ENCODE peak calls at places on chromosomes 16 and 17, in six cellular contexts. J is globus pallidus; C is stimulated activated CD8-positive, alpha-beta memory T cell treated with anti-CD3 and anti-CD28 coated beads, Interleukin-15, amount 100 ng/mL, for 48 hours; M is heart right ventricle; X is NCI-H1105; I is ELF-1. P is an unnamed sample.

GRCh38 chr17:16818821-16819683 is 129.0 kb downstream of the CCDC144A start:
- DNase-seq in X (no peak), J (no peak), C (no peak), M (no peak), I (no peak), P (no peak)

GRCh38 chr17:66655861-66656260 is 179.1 kb upstream of the CACNG5 start:
- DNase-seq in J (no peak), X (no peak), I (no peak), C (peak), M (no peak), P (no peak)

GRCh38 chr17:74116087-74116717 is 87.3 kb upstream of the RPL38 start:
- DNase-seq in C (no peak), M (no peak), X (no peak), J (no peak), I (no peak), P (no peak)

GRCh38 chr17:79760197-79760906 is 17.6 kb upstream of the CBX2 start:
- DNase-seq in M (no peak), J (no peak), X (no peak), C (no peak), I (no peak), P (no peak)

GRCh38 chr16:29898135-29898534 is 1.2 kb downstream of the SEZ6L2 start:
- DNase-seq in J (no peak), X (no peak), M (no peak), I (peak), C (no peak), P (no peak)

GRCh38 chr16:88681709-88682451 is 4.4 kb downstream of the SNAI3 start:
- DNase-seq in I (no peak), X (no peak), M (no peak), C (peak), J (peak), P (no peak)

GRCh38 chr16:65121870-65122723 is at the start of gene CDH11:
- DNase-seq in X (no peak), J (peak), M (peak), C (no peak), I (peak), P (peak)

GRCh38 chr17:77859411-77859810 is 99.1 kb upstream of the TNRC6C start:
- DNase-seq in I (no peak), X (no peak), J (no peak), M (no peak), C (no peak), P (no peak)

GRCh38 chr16:1054660-1055556 is 17.6 kb upstream of the SSTR5 start:
- DNase-seq in I (peak), X (no peak), C (no peak), J (peak), M (peak), P (peak)

GRCh38 chr16:67563708-67564468 is 1.6 kb downstream of the CTCF start:
- DNase-seq in C (no peak), M (peak), I (no peak), X (no peak), J (peak), P (peak)

GRCh38 chr16:54505479-54506247 is 219.1 kb upstream of the IRX3 start:
- DNase-seq in C (no peak), J (no peak), X (peak), M (peak), I (no peak), P (no peak)

GRCh38 chr16:88062341-88062861 is 111.2 kb downstream of the BANP start:
- DNase-seq in X (no peak), M (no peak), C (no peak), I (peak), J (no peak), P (no peak)

GRCh38 chr16:79661578-79661977 is 61.0 kb upstream of the MAF start:
- DNase-seq in M (no peak), J (no peak), I (no peak), X (no peak), C (no peak), P (no peak)

GRCh38 chr16:50120732-50121131 is 32.4 kb upstream of the TENT4B start:
- DNase-seq in C (no peak), I (no peak), X (no peak), M (no peak), J (no peak), P (no peak)

GRCh38 chr17:72446525-72447250 is 325.9 kb downstream of the SOX9 start:
- DNase-seq in M (no peak), J (no peak), X (no peak), I (no peak), C (no peak), P (no peak)